ENCODE peak calls at places on chromosomes 2 and 18, in six cellular contexts. P is EL; I is activated CD4-positive, alpha-beta T cell treated with anti-CD3 and anti-CD28 coated beads, Interleukin-2, amount 50 U/mL, for 4 hours; W is stimulated activated naive CD4-positive, alpha-beta T cell treated with Interleukin-2 at 50 U/mL for 16 hours; Y is CD4-positive, alpha-beta T cell; A is Peyer's patch. V is an unnamed sample.

GRCh38 chr18:59699750-59700534 is 2.7 kb upstream of the CCBE1 start:
- DNase-seq in A (no peak), W (no peak), I (no peak), P (no peak), Y (no peak), V (no peak)

GRCh38 chr18:46264255-46264654 is 160.1 kb downstream of the HAUS1 start:
- DNase-seq in P (no peak), A (no peak), Y (no peak), I (no peak), W (no peak), V (no peak)

GRCh38 chr2:96175951-96176350 is 30.7 kb upstream of the DUSP2 start:
- DNase-seq in Y (no peak), W (no peak), P (peak), A (no peak), I (no peak), V (no peak)

GRCh38 chr2:45816273-45816672 is 164.8 kb downstream of the PRKCE start:
- DNase-seq in I (no peak), A (no peak), P (peak), W (no peak), Y (no peak), V (no peak)

GRCh38 chr2:168948621-168949212 is 47.6 kb downstream of the G6PC2 start:
- DNase-seq in W (no peak), A (no peak), Y (no peak), P (peak), I (no peak), V (no peak)

GRCh38 chr2:37829202-37829601 is 95.9 kb upstream of the RMDN2 start:
- DNase-seq in P (peak), Y (no peak), W (no peak), I (no peak), A (peak), V (no peak)

GRCh38 chr2:54572636-54573531 is 116.8 kb downstream of the SPTBN1 start:
- DNase-seq in W (peak), Y (no peak), P (peak), A (no peak), I (no peak), V (no peak)

GRCh38 chr2:167294031-167294774 is 405.9 kb downstream of the XIRP2 start:
- DNase-seq in I (no peak), Y (no peak), W (no peak), A (no peak), P (peak), V (peak)

GRCh38 chr2:15666776-15667578 is 75.3 kb downstream of the DDX1 start:
- DNase-seq in A (no peak), P (no peak), W (no peak), Y (no peak), I (no peak), V (no peak)

GRCh38 chr2:40746150-40746549 is 294.3 kb upstream of the SLC8A1 start:
- DNase-seq in W (no peak), I (no peak), A (no peak), P (no peak), Y (no peak), V (no peak)

GRCh38 chr2:96501886-96502810 is 3.0 kb downstream of the NEURL3 start:
- DNase-seq in W (no peak), Y (no peak), P (no peak), A (peak), I (no peak), V (peak)

GRCh38 chr2:16824472-16824871 is 158.8 kb upstream of the CYRIA start:
- DNase-seq in W (no peak), A (no peak), P (no peak), Y (no peak), I (no peak), V (no peak)

GRCh38 chr2:211665299-211665698 is 873.3 kb downstream of the ERBB4 start:
- DNase-seq in W (no peak), Y (no peak), A (no peak), I (no peak), P (no peak), V (no peak)

GRCh38 chr18:23207191-23207955 is 72.1 kb downstream of the CABLES1 start:
- DNase-seq in W (no peak), Y (no peak), I (no peak), A (no peak), P (peak), V (no peak)

GRCh38 chr2:74702001-74702715 is 48.1 kb downstream of the SEMA4F start:
- DNase-seq in Y (no peak), W (no peak), I (no peak), P (no peak), A (no peak), V (no peak)